ENCODE peak calls at places on chromosomes 7 and 10, in nine cellular contexts. S is heart left ventricle, U is mammary epithelial cell, B is MM.1S, D is PC-3, Y is endodermal cell, A is pancreas, V is endothelial cell of umbilical vein, T is A549. N is an unnamed sample.

GRCh38 chr10:35592421-35592820 is 12.7 kb upstream of the GJD4 start:
- DNase-seq in S (no peak), U (no peak), B (no peak), D (peak), Y (no peak), A (no peak), V (no peak), T (no peak), N (no peak)

GRCh38 chr10:76717141-76717540 is 920.5 kb downstream of the KCNMA1 start:
- DNase-seq in S (no peak), U (peak), B (no peak), D (peak), Y (no peak), A (no peak), V (peak), T (no peak), N (no peak)

GRCh38 chr7:94375713-94376112 is 19.0 kb upstream of the COL1A2 start:
- DNase-seq in S (peak), U (peak), B (no peak), D (no peak), Y (peak), A (no peak), V (peak), T (no peak), N (peak)

GRCh38 chr10:110802551-110803238 is 69.0 kb upstream of the PDCD4 start:
- DNase-seq in S (peak), U (peak), B (peak), D (no peak), Y (no peak), A (peak), V (peak), T (no peak), N (peak)

GRCh38 chr7:70390251-70390650 is 741.7 kb upstream of the GALNT17 start:
- DNase-seq in S (no peak), U (no peak), B (no peak), D (no peak), Y (no peak), A (no peak), V (no peak), T (no peak), N (no peak)

GRCh38 chr7:48089415-48089975 is 430 bp downstream of the UPP1 start:
- DNase-seq in S (no peak), U (no peak), B (no peak), D (peak), Y (peak), A (peak), V (no peak), T (no peak), N (no peak)

GRCh38 chr7:143257501-143257900 is 5.7 kb upstream of the GSTK1 start:
- DNase-seq in S (no peak), U (peak), B (no peak), D (peak), Y (no peak), A (no peak), V (no peak), T (peak), N (no peak)

GRCh38 chr7:147779949-147780348 is 810.6 kb upstream of the C7orf33 start:
- DNase-seq in S (no peak), U (no peak), B (no peak), D (no peak), Y (no peak), A (no peak), V (no peak), T (no peak), N (no peak)

GRCh38 chr7:120272261-120272895 is 597 bp upstream of the KCND2 start:
- DNase-seq in S (no peak), U (peak), B (peak), D (peak), Y (peak), A (no peak), V (peak), T (peak), N (peak)

GRCh38 chr10:95785317-95785716 is 29.4 kb downstream of the ENTPD1 start:
- DNase-seq in S (no peak), U (no peak), B (no peak), D (no peak), Y (no peak), A (no peak), V (no peak), T (no peak), N (no peak)

GRCh38 chr10:95785942-95786669 is 30.1 kb downstream of the ENTPD1 start:
- DNase-seq in S (no peak), U (no peak), B (no peak), D (no peak), Y (no peak), A (no peak), V (no peak), T (no peak), N (no peak)

GRCh38 chr10:95783741-95784140 is 27.8 kb downstream of the ENTPD1 start:
- DNase-seq in S (no peak), U (no peak), B (no peak), D (no peak), Y (no peak), A (no peak), V (no peak), T (no peak), N (no peak)

GRCh38 chr10:95782274-95782830 is 26.4 kb downstream of the ENTPD1 start:
- DNase-seq in S (no peak), U (no peak), B (no peak), D (no peak), Y (no peak), A (no peak), V (no peak), T (no peak), N (no peak)

DNA sequence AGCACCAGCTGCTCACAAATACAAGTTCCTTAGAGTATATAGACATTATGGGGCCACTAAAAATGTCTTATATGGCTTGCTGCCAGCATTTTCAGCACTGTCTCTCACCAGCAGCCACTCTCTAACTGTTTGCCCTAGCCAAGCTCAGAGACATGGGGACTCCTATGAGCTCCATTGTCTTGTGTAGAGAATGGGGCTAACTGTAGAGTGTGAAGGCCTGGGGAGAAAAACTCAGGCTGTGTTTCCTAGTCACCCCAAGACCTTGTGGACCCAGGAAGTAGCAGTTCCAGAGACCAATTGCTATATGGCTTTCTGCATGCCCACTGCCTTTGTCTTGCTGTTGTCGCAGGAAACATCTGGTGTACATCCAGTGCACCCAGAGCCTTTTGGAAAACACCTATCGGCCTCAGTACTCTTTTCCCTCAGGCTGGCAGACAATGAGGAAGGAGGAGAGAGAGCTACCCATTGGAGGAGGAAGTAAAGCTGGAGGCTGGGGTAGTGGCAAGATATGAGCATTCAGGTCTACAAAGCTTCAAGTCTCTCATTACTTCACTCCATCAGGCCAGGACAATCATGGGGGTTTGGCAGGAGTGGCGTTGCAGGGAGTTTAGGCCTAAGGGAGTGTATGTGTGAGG is 28.4 kb downstream of the ENTPD1 start:
- DNase-seq in S (no peak), U (no peak), B (no peak), D (no peak), Y (no peak), A (no peak), V (no peak), T (no peak), N (no peak)
- H3K27ac ChIP-seq in S (peak), U (no peak), B (peak), D (no peak), Y (no peak), A (no peak), V (no peak), T (no peak), N (no peak)

GRCh38 chr7:157138424-157139141 is at the start of gene UBE3C:
- DNase-seq in S (peak), U (peak), B (peak), D (peak), Y (peak), A (peak), V (peak), T (peak), N (peak)

GRCh38 chr7:157136372-157136771 is 2.4 kb upstream of the UBE3C start:
- DNase-seq in S (no peak), U (peak), B (no peak), D (peak), Y (no peak), A (no peak), V (peak), T (peak), N (peak)

GRCh38 chr7:157139142-157140117 is 704 bp downstream of the UBE3C start:
- DNase-seq in S (peak), U (no peak), B (peak), D (peak), Y (no peak), A (peak), V (no peak), T (peak), N (no peak)

GRCh38 chr7:157140118-157140905 is 1.6 kb downstream of the UBE3C start:
- DNase-seq in S (no peak), U (no peak), B (no peak), D (no peak), Y (no peak), A (no peak), V (no peak), T (no peak), N (no peak)

GRCh38 chr7:157138101-157138423 is 664 bp upstream of the UBE3C start:
- DNase-seq in S (no peak), U (no peak), B (peak), D (no peak), Y (no peak), A (no peak), V (no peak), T (no peak), N (no peak)
- H3K4me3 ChIP-seq in S (peak), U (peak), B (peak), D (peak), Y (peak), A (no peak), V (peak), T (peak), N (peak)

GRCh38 chr10:71725249-71725648 is 5.7 kb upstream of the C10orf105 start:
- DNase-seq in S (no peak), U (no peak), B (no peak), D (no peak), Y (no peak), A (no peak), V (no peak), T (no peak), N (no peak)

GRCh38 chr10:71724539-71724938 is 5.0 kb upstream of the C10orf105 start:
- DNase-seq in S (no peak), U (no peak), B (no peak), D (no peak), Y (no peak), A (no peak), V (no peak), T (no peak), N (no peak)

GRCh38 chr10:71727429-71728217 is 8.0 kb upstream of the C10orf105 start:
- DNase-seq in S (peak), U (peak), B (peak), D (peak), Y (no peak), A (no peak), V (no peak), T (peak), N (no peak)

GRCh38 chr10:71726673-71727428 is 7.3 kb upstream of the C10orf105 start:
- DNase-seq in S (no peak), U (no peak), B (peak), D (no peak), Y (no peak), A (no peak), V (no peak), T (no peak), N (no peak)

GRCh38 chr10:71725998-71726672 is 6.6 kb upstream of the C10orf105 start:
- DNase-seq in S (no peak), U (peak), B (peak), D (peak), Y (peak), A (no peak), V (peak), T (peak), N (no peak)
- TF ChIP-seq CTCF in S (no peak), U (peak), B (peak), D (peak), Y (peak), A (no peak), V (peak), T (peak), N (peak)

GRCh38 chr7:50358306-50358705 is 53.8 kb downstream of the IKZF1 start:
- DNase-seq in S (no peak), U (no peak), B (no peak), D (no peak), Y (no peak), A (no peak), V (no peak), T (no peak), N (no peak)

GRCh38 chr7:50357346-50357745 is 52.8 kb downstream of the IKZF1 start:
- DNase-seq in S (no peak), U (no peak), B (no peak), D (no peak), Y (no peak), A (no peak), V (no peak), T (no peak), N (no peak)

GRCh38 chr7:50356945-50357268 is 52.4 kb downstream of the IKZF1 start:
- DNase-seq in S (no peak), U (no peak), B (no peak), D (no peak), Y (no peak), A (no peak), V (no peak), T (no peak), N (no peak)

GRCh38 chr7:50355817-50356178 is 51.3 kb downstream of the IKZF1 start:
- DNase-seq in S (peak), U (no peak), B (no peak), D (no peak), Y (peak), A (no peak), V (no peak), T (no peak), N (no peak)

DNA sequence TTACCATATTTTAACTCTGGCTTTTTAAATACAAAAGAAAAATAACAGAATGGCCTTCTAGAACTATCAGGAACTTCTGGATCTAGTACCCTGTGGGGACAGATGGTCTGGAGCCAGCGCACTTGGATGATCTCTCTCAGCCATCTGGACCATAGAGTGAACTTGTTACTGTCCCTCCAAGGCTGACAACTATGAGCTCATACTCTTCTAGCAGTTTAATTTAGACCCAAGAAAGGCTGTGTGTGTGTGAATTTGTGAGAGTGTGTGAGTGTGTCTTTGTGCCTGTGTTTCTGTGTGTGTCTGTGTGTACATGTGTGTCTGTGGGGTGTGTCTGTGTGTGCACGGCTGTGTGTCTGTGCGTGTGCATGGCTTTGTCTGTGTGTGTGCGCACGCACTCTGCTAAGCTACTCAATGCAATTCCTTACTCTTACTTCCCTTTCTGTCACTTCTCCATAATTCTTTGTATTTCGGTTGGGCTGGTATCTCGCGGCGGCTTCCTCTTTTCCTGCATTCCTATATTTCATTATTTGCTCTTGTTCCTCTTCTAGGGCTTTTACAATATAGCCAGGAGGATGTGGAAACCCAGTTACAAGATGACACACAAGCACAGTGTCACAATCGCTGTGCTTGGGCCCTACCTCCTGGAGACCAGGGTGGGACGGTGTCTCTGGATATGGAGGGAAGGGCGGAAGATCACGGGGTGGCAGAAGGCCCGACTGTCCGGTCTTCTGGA is 51.9 kb downstream of the IKZF1 start:
- DNase-seq in S (peak), U (no peak), B (no peak), D (no peak), Y (peak), A (no peak), V (no peak), T (no peak), N (no peak)
- H3K27ac ChIP-seq in S (no peak), U (no peak), B (no peak), D (no peak), Y (no peak), A (no peak), V (no peak), T (no peak), N (no peak)

GRCh38 chr10:88949912-88950664 is 2.5 kb downstream of the ACTA2 start:
- DNase-seq in S (no peak), U (no peak), B (no peak), D (no peak), Y (no peak), A (no peak), V (peak), T (no peak), N (no peak)
- H3K4me3 ChIP-seq in S (peak), U (no peak), B (no peak), D (no peak), Y (no peak), A (no peak), V (no peak), T (no peak), N (peak)

DNA sequence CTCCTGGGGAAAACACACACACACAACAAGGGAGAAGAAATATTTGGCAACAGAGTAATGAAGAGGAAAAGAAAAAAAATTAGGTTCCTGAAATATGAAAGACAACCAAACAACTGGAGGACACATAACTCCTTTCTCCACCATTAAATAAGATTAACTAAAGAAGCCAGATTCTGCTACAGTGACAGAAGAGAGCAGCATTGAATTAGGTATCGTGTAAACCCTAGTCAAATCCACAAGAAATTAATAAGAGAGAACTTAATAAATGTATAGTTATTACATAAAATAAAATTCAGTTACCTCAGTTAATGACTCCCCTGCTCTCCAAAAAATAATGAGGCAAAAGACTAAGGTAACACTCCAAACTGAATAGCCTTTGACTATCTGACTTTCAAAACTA is 306.7 kb downstream of the CRPPA start:
- DNase-seq in S (no peak), U (peak), B (peak), D (peak), Y (no peak), A (no peak), V (peak), T (peak), N (peak)
- TF ChIP-seq CTCF in S (peak), U (peak), B (peak), D (peak), Y (peak), A (no peak), V (peak), T (peak), N (peak)

DNA sequence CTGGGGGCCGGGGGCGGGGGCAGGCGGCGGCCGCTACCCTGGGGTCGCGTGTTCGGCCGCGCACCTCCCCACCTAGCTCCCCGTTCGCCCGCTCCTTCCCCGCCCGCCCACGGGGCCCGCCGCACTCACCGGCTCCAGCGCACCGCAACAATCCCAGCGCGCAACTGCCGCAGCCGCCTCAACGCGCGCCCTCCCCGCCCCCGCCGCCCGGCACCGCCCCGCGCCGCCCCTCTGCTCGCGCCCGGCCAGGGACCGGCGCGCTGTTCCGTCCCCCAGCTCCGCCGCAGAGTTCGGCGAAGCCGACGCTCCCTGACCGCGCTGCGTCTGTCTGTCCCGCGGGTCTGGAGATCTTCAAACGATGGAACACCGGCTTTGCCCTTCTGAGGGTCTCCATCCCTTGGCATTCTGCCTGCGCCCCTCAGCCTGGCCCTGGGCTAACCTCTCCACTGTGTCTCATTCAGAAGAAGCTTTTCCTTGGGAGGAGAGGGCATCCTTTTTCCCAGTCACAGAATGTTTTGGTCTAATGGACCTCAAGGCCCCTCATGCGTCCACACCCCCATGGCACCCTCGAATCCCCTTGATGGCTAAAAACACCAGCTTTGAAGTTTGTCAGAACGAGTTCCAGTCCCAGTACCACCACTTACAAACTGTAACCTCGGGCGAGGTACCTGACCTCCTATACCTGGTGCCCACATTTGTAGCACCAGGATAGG is at the start of gene NT5C2:
- DNase-seq in S (peak), U (peak), B (peak), D (peak), Y (peak), A (peak), V (peak), T (peak), N (peak)
- H3K27ac ChIP-seq in S (peak), U (peak), B (peak), D (peak), Y (peak), A (peak), V (peak), T (peak), N (peak)

N was measured in AG04450.